ENCODE peak calls at places on chromosome 3, in ten cellular contexts. T is A549, S is cardiac muscle cell, G is transverse colon, M is neural progenitor cell, U is MM.1S, Z is K562, Q is aorta, H is lower lobe of right lung, A is heart left ventricle. L is an unnamed sample. For H3K4me1, the result is how much of the 10 kb centered on the place peaks cover.

GRCh38 chr3:54659347-54659746 is 268.5 kb downstream of the LRTM1 start:
- DNase-seq in T (no peak), S (no peak), G (no peak), M (no peak), U (no peak), Z (no peak), Q (no peak), H (no peak), A (no peak), L (no peak)

GRCh38 chr3:186220886-186221285 is 112.0 kb upstream of the ETV5 start:
- DNase-seq in T (no peak), S (no peak), G (no peak), M (peak), U (no peak), Z (no peak), Q (no peak), H (no peak), A (no peak), L (no peak)

GRCh38 chr3:11616551-11616950 is 27.2 kb downstream of the VGLL4 start:
- DNase-seq in T (no peak), S (no peak), G (no peak), M (no peak), U (no peak), Z (no peak), Q (no peak), H (no peak), A (no peak), L (no peak)

GRCh38 chr3:13189639-13190375 is 116.6 kb upstream of the IQSEC1 start:
- DNase-seq in T (no peak), S (peak), G (no peak), M (no peak), U (no peak), Z (no peak), Q (peak), H (no peak), A (no peak), L (peak)

GRCh38 chr3:116836286-116836685 is 126.7 kb downstream of the TUSC7 start:
- DNase-seq in T (no peak), S (no peak), G (no peak), M (no peak), U (no peak), Z (no peak), Q (no peak), H (no peak), A (no peak), L (no peak)

GRCh38 chr3:33061782-33062181 is 35.2 kb downstream of the GLB1 start:
- DNase-seq in T (no peak), S (peak), G (no peak), M (no peak), U (no peak), Z (no peak), Q (no peak), H (no peak), A (no peak), L (no peak)

GRCh38 chr3:32837789-32838188 is 20.0 kb downstream of the TRIM71 start:
- DNase-seq in T (no peak), S (no peak), G (no peak), M (peak), U (no peak), Z (no peak), Q (no peak), H (no peak), A (no peak), L (no peak)

GRCh38 chr3:155232605-155233004 is 60.9 kb downstream of the STRIT1 start:
- DNase-seq in T (no peak), S (peak), G (peak), M (no peak), U (peak), Z (no peak), Q (peak), H (no peak), A (peak), L (no peak)

GRCh38 chr3:116140100-116140689 is 305.1 kb downstream of the LSAMP start:
- DNase-seq in T (no peak), S (peak), G (no peak), M (peak), U (peak), Z (peak), Q (no peak), H (no peak), A (no peak), L (no peak)

GRCh38 chr3:172166890-172167289 is 127.5 kb downstream of the FNDC3B start:
- DNase-seq in T (no peak), S (no peak), G (no peak), M (no peak), U (no peak), Z (no peak), Q (no peak), H (no peak), A (no peak), L (no peak)

GRCh38 chr3:132418916-132419315 is 1.6 kb downstream of the DNAJC13 start:
- DNase-seq in T (no peak), S (peak), G (no peak), M (no peak), U (no peak), Z (no peak), Q (no peak), H (no peak), A (no peak), L (no peak)

GRCh38 chr3:4722103-4722502 is 229.0 kb downstream of the ITPR1 start:
- DNase-seq in T (peak), S (peak), G (peak), M (no peak), U (no peak), Z (peak), Q (no peak), H (no peak), A (no peak), L (no peak)

GRCh38 chr3:110198717-110199587 is 861.6 kb upstream of the DPPA4 start:
- DNase-seq in T (no peak), S (peak), G (no peak), M (no peak), U (no peak), Z (no peak), Q (peak), H (peak), A (no peak), L (peak)

GRCh38 chr3:52216585-52217408 is 8.6 kb downstream of the TLR9 start:
- DNase-seq in T (peak), S (peak), G (peak), M (no peak), U (no peak), Z (no peak), Q (no peak), H (peak), A (peak), L (peak)

GRCh38 chr3:152309031-152309430 is 40.3 kb downstream of the MBNL1 start:
- DNase-seq in T (no peak), S (no peak), G (no peak), M (no peak), U (no peak), Z (no peak), Q (no peak), H (no peak), A (no peak), L (no peak)

GRCh38 chr3:143885803-143886427 is 37.6 kb upstream of the SLC9A9 start:
- DNase-seq in T (peak), S (peak), G (no peak), M (peak), U (peak), Z (peak), Q (no peak), H (no peak), A (no peak), L (no peak)

GRCh38 chr3:55880357-55880756 is 393.3 kb upstream of the WNT5A start:
- DNase-seq in T (no peak), S (no peak), G (no peak), M (no peak), U (no peak), Z (no peak), Q (no peak), H (no peak), A (no peak), L (no peak)

GRCh38 chr3:57268416-57268815 is 24.1 kb downstream of the ASB14 start:
- DNase-seq in T (no peak), S (no peak), G (no peak), M (no peak), U (no peak), Z (no peak), Q (no peak), H (no peak), A (no peak), L (no peak)

GRCh38 chr3:66486187-66486586 is 14.6 kb downstream of the LRIG1 start:
- DNase-seq in T (no peak), S (no peak), G (no peak), M (no peak), U (no peak), Z (no peak), Q (no peak), H (no peak), A (no peak), L (no peak)

GRCh38 chr3:66489115-66489514 is 11.7 kb downstream of the LRIG1 start:
- DNase-seq in T (no peak), S (no peak), G (no peak), M (no peak), U (no peak), Z (no peak), Q (no peak), H (no peak), A (no peak), L (no peak)

GRCh38 chr3:66488492-66488891 is 12.3 kb downstream of the LRIG1 start:
- DNase-seq in T (no peak), S (no peak), G (no peak), M (no peak), U (peak), Z (no peak), Q (no peak), H (no peak), A (no peak), L (no peak)

GRCh38 chr3:66486646-66487045 is 14.2 kb downstream of the LRIG1 start:
- DNase-seq in T (no peak), S (peak), G (no peak), M (no peak), U (no peak), Z (no peak), Q (no peak), H (no peak), A (no peak), L (no peak)

DNA sequence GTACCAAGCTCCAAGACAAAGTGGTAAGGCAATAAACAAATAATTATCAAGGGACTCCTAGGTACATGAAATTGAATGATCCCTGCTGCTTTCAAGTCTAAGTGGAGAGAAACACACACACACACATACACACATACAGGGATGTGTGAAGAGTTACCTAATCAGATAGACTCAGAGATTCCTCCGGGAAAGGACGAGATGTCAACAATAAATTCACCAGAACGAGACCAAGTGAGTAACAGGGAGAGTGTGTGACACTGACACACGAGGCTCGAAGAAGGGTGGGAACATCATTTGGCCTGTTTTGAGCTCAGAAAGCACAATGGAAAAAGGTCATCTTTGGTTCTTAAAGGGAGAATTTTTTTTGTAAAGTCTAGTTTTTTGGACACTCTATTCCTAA is 13.3 kb downstream of the LRIG1 start:
- DNase-seq in T (no peak), S (no peak), G (no peak), M (no peak), U (no peak), Z (no peak), Q (no peak), H (no peak), A (no peak), L (no peak)
- H3K4me1 ChIP-seq in T (under half), S (half or more), G (half or more), M (half or more), U (half or more), Z (under half), Q (under half), H (half or more), A (under half), L (under half)

DNA sequence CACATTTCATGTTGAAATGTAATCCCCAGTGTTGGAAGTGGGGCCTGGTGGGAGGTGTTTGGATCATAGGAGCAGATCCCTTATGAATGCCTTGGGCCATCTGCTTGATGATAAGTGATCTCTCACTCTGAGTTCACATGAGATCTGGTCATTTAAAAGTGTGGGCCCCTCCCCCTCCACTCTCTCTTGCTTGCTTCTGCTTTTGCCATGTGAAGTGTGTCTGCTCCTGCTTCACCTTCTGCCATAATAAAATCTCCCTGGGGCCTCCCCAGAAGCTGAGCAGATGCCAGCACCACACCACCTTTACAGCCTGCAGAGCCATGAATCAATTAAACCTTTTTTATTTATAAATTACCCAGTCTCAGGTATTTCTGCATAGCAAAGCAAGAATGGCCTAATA is 14.2 kb upstream of the CD200R1L start:
- DNase-seq in T (no peak), S (no peak), G (no peak), M (no peak), U (no peak), Z (no peak), Q (no peak), H (no peak), A (no peak), L (no peak)
- H3K4me1 ChIP-seq in T (under half), S (under half), G (under half), M (under half), U (under half), Z (under half), Q (under half), H (under half), A (under half), L (under half)

DNA sequence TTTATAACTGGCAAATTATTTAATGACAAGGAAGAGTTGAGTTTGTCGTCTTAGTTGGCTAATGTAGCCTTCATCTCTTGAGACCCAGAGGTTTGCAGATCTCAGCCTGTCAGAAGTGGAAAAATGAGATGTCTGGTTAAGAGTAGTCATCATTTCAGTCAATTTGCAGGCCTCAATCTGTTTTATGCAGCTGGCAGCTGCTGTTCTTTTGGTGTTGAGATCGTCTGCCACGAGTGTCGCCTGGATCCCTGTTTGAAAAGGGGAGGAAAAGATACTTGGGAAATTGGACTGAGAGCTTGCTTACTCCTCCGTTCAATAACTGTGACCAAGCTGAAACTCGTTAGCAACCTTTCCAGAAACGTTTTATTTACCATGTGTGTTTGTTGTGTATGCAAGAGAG is 2.3 kb downstream of the PHLDB2 start:
- DNase-seq in T (no peak), S (no peak), G (no peak), M (no peak), U (no peak), Z (no peak), Q (no peak), H (no peak), A (no peak), L (no peak)
- H3K4me1 ChIP-seq in T (half or more), S (under half), G (under half), M (under half), U (under half), Z (under half), Q (under half), H (under half), A (under half), L (under half)

GRCh38 chr3:47295322-47295721 is 12.6 kb downstream of the KLHL18 start:
- DNase-seq in T (no peak), S (no peak), G (no peak), M (no peak), U (no peak), Z (no peak), Q (no peak), H (no peak), A (no peak), L (no peak)

GRCh38 chr3:47296562-47297302 is 14.0 kb downstream of the KLHL18 start:
- DNase-seq in T (no peak), S (no peak), G (no peak), M (no peak), U (peak), Z (no peak), Q (no peak), H (no peak), A (no peak), L (no peak)

GRCh38 chr3:47295976-47296375 is 13.2 kb downstream of the KLHL18 start:
- DNase-seq in T (no peak), S (no peak), G (no peak), M (no peak), U (no peak), Z (no peak), Q (no peak), H (no peak), A (no peak), L (no peak)

GRCh38 chr3:47293822-47294221 is 11.1 kb downstream of the KLHL18 start:
- DNase-seq in T (no peak), S (no peak), G (no peak), M (no peak), U (no peak), Z (no peak), Q (no peak), H (no peak), A (no peak), L (no peak)

GRCh38 chr3:47294392-47294791 is 11.6 kb downstream of the KLHL18 start:
- DNase-seq in T (no peak), S (no peak), G (no peak), M (no peak), U (no peak), Z (no peak), Q (no peak), H (no peak), A (no peak), L (no peak)
- H3K4me1 ChIP-seq in T (under half), S (under half), G (under half), M (under half), U (under half), Z (under half), Q (under half), H (under half), A (under half), L (under half)

GRCh38 chr3:126349071-126349470 is 8.1 kb downstream of the KLF15 start:
- DNase-seq in T (no peak), S (no peak), G (peak), M (no peak), U (peak), Z (no peak), Q (peak), H (peak), A (peak), L (peak)

GRCh38 chr3:126349611-126350501 is 7.4 kb downstream of the KLF15 start:
- DNase-seq in T (no peak), S (no peak), G (peak), M (no peak), U (peak), Z (no peak), Q (peak), H (peak), A (peak), L (peak)

GRCh38 chr3:126346466-126346865 is 10.7 kb downstream of the KLF15 start:
- DNase-seq in T (no peak), S (no peak), G (peak), M (no peak), U (no peak), Z (no peak), Q (no peak), H (no peak), A (no peak), L (no peak)

GRCh38 chr3:126347543-126348161 is 9.6 kb downstream of the KLF15 start:
- DNase-seq in T (no peak), S (no peak), G (no peak), M (no peak), U (peak), Z (no peak), Q (peak), H (peak), A (peak), L (peak)

DNA sequence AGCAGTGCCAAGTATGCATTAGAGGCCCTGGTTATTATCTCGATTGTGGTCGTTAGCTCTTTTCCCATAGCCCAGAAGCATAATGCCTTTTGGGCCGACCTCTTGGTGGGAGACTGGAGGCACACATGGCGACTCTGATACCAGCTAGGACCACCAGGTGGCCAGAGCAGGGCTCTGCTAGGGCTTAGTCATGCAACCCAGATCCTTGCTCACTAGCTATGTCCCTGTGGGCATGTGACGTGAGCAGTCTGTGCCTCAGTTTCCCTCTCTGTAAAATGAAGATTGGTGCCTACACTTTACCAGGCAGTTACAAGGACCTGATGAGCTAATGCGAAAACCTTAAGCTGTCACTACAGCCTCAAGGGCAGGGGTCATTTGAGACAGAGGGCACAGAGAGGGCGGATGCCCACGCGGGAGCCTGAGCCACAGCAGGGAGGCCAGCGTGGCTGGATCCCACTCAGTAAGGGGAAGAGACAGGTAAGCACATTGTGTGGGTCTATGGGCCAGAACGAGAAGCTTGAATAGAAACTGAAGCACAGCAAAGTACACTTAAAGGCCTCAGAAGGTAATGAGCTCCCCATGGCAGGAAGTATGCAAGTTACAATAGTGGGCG is 8.8 kb downstream of the KLF15 start:
- DNase-seq in T (no peak), S (peak), G (no peak), M (peak), U (peak), Z (peak), Q (peak), H (peak), A (peak), L (peak)
- H3K4me1 ChIP-seq in T (under half), S (under half), G (under half), M (under half), U (under half), Z (under half), Q (under half), H (under half), A (under half), L (under half)

L was measured in kidney.